ENCODE peak calls at places on chromosomes 5 and 9, in four cellular contexts. R is AG08395, O is uterus, B is AG10803. K is an unnamed sample.

GRCh38 chr9:90326219-90326618 is 316.4 kb downstream of the DIRAS2 start:
- DNase-seq in R (no peak), O (no peak), B (peak), K (no peak)

GRCh38 chr9:124660341-124660801 is 110.7 kb downstream of the NR6A1 start:
- DNase-seq in R (peak), O (no peak), B (peak), K (peak)

GRCh38 chr5:125829349-125829748 is 593.9 kb upstream of the GRAMD2B start:
- DNase-seq in R (no peak), O (no peak), B (no peak), K (no peak)

GRCh38 chr5:180790020-180790419 is 12.6 kb downstream of the MGAT1 start:
- DNase-seq in R (no peak), O (no peak), B (no peak), K (no peak)

GRCh38 chr9:98707158-98708102 is 1.3 kb downstream of the GABBR2 start:
- DNase-seq in R (peak), O (no peak), B (peak), K (peak)

GRCh38 chr5:126976520-126977172 is 53.7 kb downstream of the MARCHF3 start:
- DNase-seq in R (no peak), O (no peak), B (no peak), K (no peak)

GRCh38 chr5:9562101-9562500 is 16.2 kb upstream of the SEMA5A start:
- DNase-seq in R (peak), O (no peak), B (peak), K (no peak)

GRCh38 chr5:139803978-139804377 is 8.4 kb downstream of the PSD2 start:
- DNase-seq in R (no peak), O (no peak), B (no peak), K (no peak)

GRCh38 chr5:153659337-153659736 is 168.9 kb downstream of the GRIA1 start:
- DNase-seq in R (peak), O (no peak), B (peak), K (no peak)

GRCh38 chr5:175494271-175495183 is 16.2 kb downstream of the SFXN1 start:
- DNase-seq in R (no peak), O (no peak), B (no peak), K (no peak)

GRCh38 chr5:143110591-143110990 is 292.9 kb downstream of the NR3C1 start:
- DNase-seq in R (peak), O (no peak), B (peak), K (no peak)

GRCh38 chr9:120109242-120109641 is 470.7 kb downstream of the CDK5RAP2 start:
- DNase-seq in R (peak), O (no peak), B (peak), K (no peak)

GRCh38 chr5:123865641-123866040 is 353.7 kb downstream of the CSNK1G3 start:
- DNase-seq in R (no peak), O (no peak), B (no peak), K (no peak)

GRCh38 chr5:12522116-12522515 is 617.9 kb upstream of the CTNND2 start:
- DNase-seq in R (no peak), O (no peak), B (no peak), K (no peak)

GRCh38 chr5:65924366-65925093 is 1.8 kb upstream of the ERBIN start:
- DNase-seq in R (peak), O (no peak), B (no peak), K (peak)

GRCh38 chr5:125348221-125348692 is 601.8 kb upstream of the ZNF608 start:
- DNase-seq in R (peak), O (no peak), B (peak), K (peak)

GRCh38 chr9:137545123-137545522 is 5.1 kb downstream of the PNPLA7 start:
- DNase-seq in R (peak), O (peak), B (peak), K (no peak)

GRCh38 chr5:107772418-107773310 is 101.9 kb upstream of the EFNA5 start:
- DNase-seq in R (no peak), O (no peak), B (no peak), K (no peak)

GRCh38 chr5:321233-321725 is at the start of gene AHRR:
- DNase-seq in R (peak), O (no peak), B (peak), K (peak)

GRCh38 chr9:120710110-120710981 is 3.9 kb downstream of the MEGF9 start:
- DNase-seq in R (peak), O (no peak), B (peak), K (peak)

GRCh38 chr9:14158911-14159310 is 155.0 kb downstream of the NFIB start:
- DNase-seq in R (peak), O (no peak), B (peak), K (no peak)

GRCh38 chr5:78615697-78616096 is 32.9 kb downstream of the LHFPL2 start:
- DNase-seq in R (no peak), O (no peak), B (no peak), K (no peak)

GRCh38 chr9:129834489-129835127 is 467 bp downstream of the C9orf78 start:
- DNase-seq in R (peak), O (no peak), B (no peak), K (no peak)

K was measured in midbrain.